ENCODE peak calls at places on chromosomes 13 and 19, in nine cellular contexts. F is mucosa of descending colon; W is HepG2; O is left ventricle myocardium inferior; B is heart right ventricle; I is HCT116; G is effector memory CD4-positive, alpha-beta T cell; N is pancreas; M is CD8-positive, alpha-beta memory T cell. X is an unnamed sample. For H3K36me3, the result is how much of the 10 kb centered on the place peaks cover.

GRCh38 chr19:37817180-37817911 is 38.0 kb upstream of the ZNF573 start:
- DNase-seq in F (peak), W (no peak), O (peak), B (peak), I (no peak), G (peak), N (peak), M (peak), X (peak)

GRCh38 chr13:48319458-48320395 is 16.2 kb downstream of the RB1 start:
- DNase-seq in F (peak), W (no peak), O (no peak), B (no peak), I (no peak), G (no peak), N (peak), M (no peak), X (no peak)

GRCh38 chr19:51986309-51987291 is at the start of gene ZNF350:
- DNase-seq in F (peak), W (peak), O (peak), B (peak), I (peak), G (peak), N (peak), M (peak), X (peak)

GRCh38 chr19:16447015-16447384 is 24.8 kb downstream of the EPS15L1 start:
- DNase-seq in F (no peak), W (peak), O (peak), B (peak), I (no peak), G (no peak), N (peak), M (peak), X (peak)

GRCh38 chr19:50488795-50489194 is 12.1 kb upstream of the GARIN5A start:
- DNase-seq in F (no peak), W (no peak), O (no peak), B (no peak), I (no peak), G (no peak), N (no peak), M (no peak), X (no peak)

GRCh38 chr19:56611288-56611687 is 16.2 kb downstream of the ZNF71 start:
- DNase-seq in F (no peak), W (no peak), O (no peak), B (no peak), I (no peak), G (no peak), N (no peak), M (no peak), X (no peak)

GRCh38 chr19:28535352-28535775 is 677.6 kb downstream of the UQCRFS1 start:
- DNase-seq in F (no peak), W (no peak), O (no peak), B (no peak), I (no peak), G (no peak), N (no peak), M (no peak), X (no peak)

GRCh38 chr19:27846944-27847343 is 1366.0 kb downstream of the UQCRFS1 start:
- DNase-seq in F (no peak), W (peak), O (no peak), B (no peak), I (no peak), G (no peak), N (no peak), M (no peak), X (no peak)

GRCh38 chr13:106536244-106537034 is 977 bp upstream of the EFNB2 start:
- DNase-seq in F (peak), W (peak), O (peak), B (peak), I (peak), G (peak), N (peak), M (peak), X (peak)

GRCh38 chr13:79483302-79483701 is 2.3 kb downstream of the NDFIP2 start:
- DNase-seq in F (no peak), W (no peak), O (no peak), B (no peak), I (no peak), G (no peak), N (no peak), M (no peak), X (peak)

GRCh38 chr19:41351339-41352245 is 2.1 kb downstream of the TGFB1 start:
- DNase-seq in F (peak), W (no peak), O (peak), B (peak), I (no peak), G (peak), N (peak), M (peak), X (peak)

GRCh38 chr13:103199380-103200088 is 133.3 kb upstream of the SLC10A2 start:
- DNase-seq in F (no peak), W (no peak), O (no peak), B (no peak), I (no peak), G (no peak), N (no peak), M (no peak), X (no peak)

GRCh38 chr13:50991624-50992610 is 82.3 kb downstream of the RNASEH2B start:
- DNase-seq in F (no peak), W (no peak), O (no peak), B (no peak), I (no peak), G (no peak), N (no peak), M (no peak), X (no peak)

GRCh38 chr13:87498681-87499080 is 172.5 kb upstream of the SLITRK5 start:
- DNase-seq in F (no peak), W (peak), O (no peak), B (no peak), I (no peak), G (no peak), N (no peak), M (no peak), X (peak)

GRCh38 chr19:10471909-10472308 is 31.2 kb downstream of the KEAP1 start:
- DNase-seq in F (no peak), W (peak), O (no peak), B (no peak), I (no peak), G (no peak), N (no peak), M (no peak), X (peak)

GRCh38 chr19:57888107-57888493 is 737 bp downstream of the ZNF814 start:
- DNase-seq in F (no peak), W (no peak), O (no peak), B (no peak), I (no peak), G (no peak), N (no peak), M (no peak), X (peak)

GRCh38 chr13:52187029-52187423 is 27.6 kb upstream of the NEK3 start:
- DNase-seq in F (no peak), W (no peak), O (no peak), B (no peak), I (no peak), G (no peak), N (no peak), M (no peak), X (no peak)

GRCh38 chr13:49533586-49534269 is 38.0 kb downstream of the PHF11 start:
- DNase-seq in F (no peak), W (no peak), O (no peak), B (no peak), I (no peak), G (no peak), N (no peak), M (no peak), X (no peak)

GRCh38 chr19:17616686-17616960 is 61.2 kb downstream of the COLGALT1 start:
- DNase-seq in F (no peak), W (no peak), O (no peak), B (no peak), I (no peak), G (no peak), N (no peak), M (no peak), X (no peak)

GRCh38 chr19:33234736-33235135 is 9.1 kb upstream of the SLC7A10 start:
- DNase-seq in F (no peak), W (no peak), O (no peak), B (no peak), I (no peak), G (no peak), N (peak), M (no peak), X (no peak)

GRCh38 chr19:8085606-8086464 is 33.3 kb downstream of the CCL25 start:
- DNase-seq in F (peak), W (peak), O (no peak), B (no peak), I (no peak), G (no peak), N (no peak), M (no peak), X (no peak)

DNA sequence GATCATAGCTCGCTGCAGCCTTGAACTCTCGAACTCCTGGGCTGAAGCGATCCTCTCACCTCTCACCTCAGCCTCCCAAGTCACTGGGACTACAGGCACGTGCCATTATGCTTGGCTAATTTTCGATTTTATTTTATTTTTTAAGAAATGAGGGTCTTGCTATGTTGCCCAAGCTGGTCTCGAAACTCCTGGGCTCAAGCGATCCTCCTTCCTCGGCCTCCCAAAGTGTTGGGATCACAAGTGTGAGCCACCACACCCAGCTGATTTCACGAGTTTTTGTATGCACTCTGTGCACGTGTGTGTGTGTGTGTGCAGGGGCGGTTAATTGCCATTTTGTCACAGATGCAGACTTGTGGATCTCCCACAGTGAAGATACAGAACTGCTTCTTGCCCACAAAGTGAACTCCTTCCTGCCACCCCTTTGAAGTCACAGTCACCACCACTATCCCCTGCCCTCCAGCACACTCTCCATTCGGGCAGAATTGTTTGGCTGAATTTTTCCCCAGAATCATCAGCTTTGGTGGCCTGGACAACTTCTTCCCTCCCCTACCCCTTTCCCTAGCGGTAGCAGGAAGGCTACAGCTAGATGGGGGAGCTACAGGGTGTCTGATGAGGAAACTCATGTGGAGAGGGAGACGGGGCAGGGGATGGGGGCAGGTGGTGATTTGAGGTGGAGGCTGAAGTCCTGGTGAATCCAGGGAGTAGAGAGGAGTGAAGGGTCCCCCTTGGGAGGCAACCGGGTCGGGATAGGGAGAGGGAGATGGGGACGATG is 59.6 kb downstream of the CELF5 start:
- DNase-seq in F (no peak), W (no peak), O (no peak), B (no peak), I (no peak), G (no peak), N (no peak), M (no peak), X (no peak)
- H3K4me3 ChIP-seq in F (no peak), W (peak), O (no peak), B (no peak), I (peak), G (peak), N (no peak), M (peak), X (no peak)

DNA sequence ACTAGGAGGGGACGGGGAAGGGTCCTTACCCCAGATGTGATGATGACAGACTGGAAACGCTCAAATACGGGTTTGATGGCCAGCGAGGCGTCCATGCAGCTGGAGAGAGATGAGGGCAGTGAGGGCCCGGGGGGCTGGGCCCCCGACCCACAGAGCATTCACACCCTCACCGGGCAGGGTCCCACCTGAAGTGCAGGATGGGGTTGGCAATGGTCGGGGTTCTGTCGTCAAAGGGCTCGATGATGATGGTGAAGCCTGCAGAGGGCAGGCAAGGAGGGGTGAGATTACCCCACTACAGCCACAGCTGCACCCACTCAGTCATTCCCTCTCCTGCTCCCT is 13.0 kb downstream of the ERCC2 start:
- DNase-seq in F (no peak), W (no peak), O (no peak), B (no peak), I (no peak), G (no peak), N (no peak), M (no peak), X (no peak)
- H3K36me3 ChIP-seq in F (under half), W (half or more), O (half or more), B (under half), I (under half), G (under half), N (under half), M (under half), X (under half)

GRCh38 chr19:49398931-49399330 is 10.9 kb downstream of the KASH5 start:
- DNase-seq in F (no peak), W (no peak), O (no peak), B (no peak), I (no peak), G (no peak), N (no peak), M (peak), X (no peak)

GRCh38 chr19:49395581-49396407 is 7.7 kb downstream of the KASH5 start:
- DNase-seq in F (no peak), W (no peak), O (no peak), B (no peak), I (no peak), G (no peak), N (no peak), M (no peak), X (peak)

GRCh38 chr19:49393871-49394270 is 5.8 kb downstream of the KASH5 start:
- DNase-seq in F (no peak), W (no peak), O (no peak), B (no peak), I (no peak), G (no peak), N (no peak), M (no peak), X (no peak)

GRCh38 chr19:49398001-49398615 is 10.1 kb downstream of the KASH5 start:
- DNase-seq in F (no peak), W (no peak), O (no peak), B (no peak), I (no peak), G (no peak), N (no peak), M (no peak), X (no peak)

DNA sequence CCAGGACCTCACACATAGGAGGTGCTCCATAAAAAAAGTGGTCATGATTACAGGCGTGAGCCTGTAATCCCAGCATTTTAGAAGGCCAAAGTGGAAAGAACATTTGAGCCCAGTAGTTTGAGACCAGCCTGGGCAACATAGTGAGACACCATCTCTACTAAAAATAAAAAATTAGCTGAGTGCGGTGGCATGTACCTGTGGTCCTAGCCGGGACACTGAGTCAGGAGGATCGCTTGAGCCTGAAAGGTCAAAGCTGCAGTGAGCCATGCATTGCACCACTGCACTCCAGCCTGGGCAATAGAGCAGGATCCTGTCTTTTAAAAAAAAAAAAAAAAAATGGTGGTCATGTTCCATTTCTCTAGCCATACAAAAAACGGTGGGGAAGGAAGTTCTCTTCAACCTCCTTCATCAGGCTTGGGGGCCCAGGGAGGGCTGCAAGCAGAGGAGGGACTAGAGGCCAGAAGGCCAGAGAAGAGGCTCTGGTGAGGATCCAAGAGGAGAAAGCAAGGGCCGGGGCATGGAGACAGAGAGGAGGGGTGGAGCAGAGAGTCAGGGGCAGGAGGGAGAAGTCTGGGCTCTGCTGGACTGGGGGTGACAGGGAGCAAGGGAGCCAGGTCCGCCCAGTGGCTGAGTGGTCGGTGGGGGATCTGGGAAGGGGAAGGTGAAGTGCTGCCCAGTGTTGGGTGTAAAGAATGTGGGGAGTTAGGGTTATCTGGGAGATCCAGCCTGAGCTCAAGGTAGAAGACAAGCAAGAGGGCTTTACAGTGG is 8.9 kb downstream of the KASH5 start:
- DNase-seq in F (no peak), W (no peak), O (no peak), B (no peak), I (no peak), G (no peak), N (no peak), M (no peak), X (no peak)
- H3K4me3 ChIP-seq in F (no peak), W (no peak), O (no peak), B (no peak), I (no peak), G (no peak), N (no peak), M (no peak), X (no peak)

DNA sequence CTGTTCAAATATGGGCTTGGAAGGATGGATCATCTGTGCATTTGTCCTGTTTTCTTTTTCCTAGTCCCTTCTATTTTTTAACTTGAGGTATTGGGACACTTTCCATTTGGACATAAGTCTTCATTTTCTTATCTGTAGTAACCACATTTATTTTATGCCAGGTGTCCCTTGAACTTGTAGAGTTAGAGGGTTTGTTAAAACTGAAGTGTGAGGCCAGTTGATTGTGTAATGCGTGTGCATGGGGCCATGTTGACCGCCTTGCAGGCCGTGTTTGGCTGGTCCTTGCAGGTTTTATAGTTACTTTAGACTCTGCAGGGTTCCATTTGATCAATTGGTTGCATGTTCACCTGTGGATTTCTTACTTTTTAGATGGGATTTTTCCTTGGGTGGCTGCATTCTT is 21.0 kb downstream of the SAE1 start:
- DNase-seq in F (no peak), W (no peak), O (no peak), B (no peak), I (no peak), G (no peak), N (no peak), M (no peak), X (no peak)
- H3K36me3 ChIP-seq in F (under half), W (half or more), O (half or more), B (under half), I (half or more), G (under half), N (under half), M (under half), X (under half)

GRCh38 chr13:97977982-97978381 is 24.5 kb downstream of the IPO5 start:
- DNase-seq in F (no peak), W (no peak), O (no peak), B (no peak), I (no peak), G (no peak), N (no peak), M (no peak), X (no peak)
- H3K4me3 ChIP-seq in F (no peak), W (peak), O (peak), B (peak), I (peak), G (no peak), N (peak), M (no peak), X (no peak)

GRCh38 chr19:5910638-5910907 is 3.5 kb upstream of the CAPS start:
- DNase-seq in F (no peak), W (no peak), O (no peak), B (no peak), I (no peak), G (no peak), N (no peak), M (no peak), X (no peak)
- H3K36me3 ChIP-seq in F (under half), W (under half), O (under half), B (under half), I (under half), G (under half), N (under half), M (under half), X (under half)

DNA sequence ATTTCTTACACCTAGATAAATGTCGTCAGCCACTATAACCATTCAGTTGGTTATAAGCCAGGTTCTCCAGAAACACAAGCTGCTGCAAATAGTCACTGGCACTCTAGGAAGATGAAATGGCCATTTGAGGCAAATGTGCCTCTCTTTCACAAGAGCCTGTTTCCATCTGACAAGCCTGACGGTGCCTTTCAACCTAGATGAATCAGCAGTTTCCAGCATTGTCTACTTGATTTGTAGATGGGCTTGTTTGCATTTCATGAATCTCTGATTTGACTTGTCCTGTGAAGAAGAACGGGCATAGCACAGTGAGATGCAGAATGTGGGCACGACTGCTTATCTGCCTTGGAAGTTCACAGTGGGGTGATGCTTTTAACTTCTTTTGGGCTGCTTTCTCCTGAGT is 327.2 kb downstream of the LMO7 start:
- DNase-seq in F (no peak), W (peak), O (no peak), B (no peak), I (no peak), G (no peak), N (no peak), M (no peak), X (peak)
- H3K4me3 ChIP-seq in F (no peak), W (no peak), O (no peak), B (no peak), I (no peak), G (no peak), N (no peak), M (no peak), X (no peak)